ENCODE peak calls at places on chromosomes 4 and X, in four cellular contexts. One of them, this sample, is unnamed.

GRCh38 chrX:150868625-150869024 is 29.8 kb downstream of the CD99L2 start:
- DNase-seq in HepG2: no peak
- DNase-seq in K562: no peak
- DNase-seq in GM12878: no peak
- DNase-seq in this sample: no peak

GRCh38 chrX:11474021-11474420 is 180.8 kb downstream of the AMELX start:
- DNase-seq in HepG2: no peak
- DNase-seq in K562: no peak
- DNase-seq in GM12878: no peak
- DNase-seq in this sample: no peak

GRCh38 chr4:38426532-38426931 is 237.5 kb upstream of the KLF3 start:
- DNase-seq in HepG2: no peak
- DNase-seq in K562: no peak
- DNase-seq in GM12878: no peak
- DNase-seq in this sample: no peak

GRCh38 chrX:45806410-45807121 is 605.9 kb upstream of the DIPK2B start:
- DNase-seq in HepG2: no peak
- DNase-seq in K562: no peak
- DNase-seq in GM12878: peak
- DNase-seq in this sample: no peak

GRCh38 chr4:117784266-117784665 is 250.0 kb upstream of the NDST3 start:
- DNase-seq in HepG2: no peak
- DNase-seq in K562: no peak
- DNase-seq in GM12878: no peak
- DNase-seq in this sample: no peak

GRCh38 chrX:151737494-151737893 is 2.9 kb downstream of the CNGA2 start:
- DNase-seq in HepG2: no peak
- DNase-seq in K562: no peak
- DNase-seq in GM12878: no peak
- DNase-seq in this sample: no peak

GRCh38 chrX:10555846-10556245 is 64.5 kb downstream of the MID1 start:
- DNase-seq in HepG2: no peak
- DNase-seq in K562: no peak
- DNase-seq in GM12878: no peak
- DNase-seq in this sample: no peak

GRCh38 chrX:14027031-14027430 is 2.7 kb downstream of the GEMIN8 start:
- DNase-seq in HepG2: no peak
- DNase-seq in K562: no peak
- DNase-seq in GM12878: no peak
- DNase-seq in this sample: no peak

GRCh38 chr4:118848242-118848641 is 12.3 kb upstream of the SEC24D start:
- DNase-seq in HepG2: no peak
- DNase-seq in K562: no peak
- DNase-seq in GM12878: no peak
- DNase-seq in this sample: no peak

GRCh38 chr4:78602334-78602733 is 50.8 kb downstream of the ANXA3 start:
- DNase-seq in HepG2: no peak
- DNase-seq in K562: no peak
- DNase-seq in GM12878: no peak
- DNase-seq in this sample: no peak
- TF ChIP-seq BRCA1 in HepG2: no peak
- TF ChIP-seq BRCA1 in K562: no peak
- TF ChIP-seq BRCA1 in GM12878: no peak
- TF ChIP-seq BRCA1 in this sample: no peak

DNA sequence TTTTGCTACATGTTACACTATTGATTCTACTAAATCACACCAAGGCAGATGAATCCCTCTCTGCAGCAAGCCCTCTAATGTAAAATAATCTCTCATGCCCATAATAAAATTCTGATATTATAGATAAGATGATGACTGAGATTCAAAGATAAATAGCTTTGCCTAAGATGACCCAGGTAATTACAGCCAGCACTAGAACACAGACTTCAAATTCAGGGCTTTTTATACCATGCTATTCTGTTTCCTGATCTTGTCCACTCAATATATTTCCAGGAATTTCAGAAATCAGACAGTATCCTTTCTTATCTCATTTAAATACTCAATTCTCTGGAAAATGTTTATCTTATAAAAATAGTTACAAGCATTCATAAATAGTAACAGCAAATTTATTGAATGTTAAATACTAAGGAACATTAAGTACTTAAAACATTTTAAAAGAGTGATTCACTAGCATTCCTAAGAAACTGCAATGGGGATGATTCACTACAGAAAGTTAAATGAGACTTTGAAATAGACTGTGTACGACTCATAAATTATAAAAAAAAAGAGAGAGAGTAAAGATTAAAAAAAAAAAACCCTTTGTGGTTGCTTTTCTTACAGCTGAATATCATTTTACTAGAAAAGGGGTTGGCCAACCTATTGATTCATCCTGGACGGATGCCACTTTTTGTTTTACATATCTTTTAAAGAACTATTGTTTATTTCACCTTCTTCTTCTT is 45.8 kb upstream of the IL21 start:
- DNase-seq in HepG2: no peak
- DNase-seq in K562: no peak
- DNase-seq in GM12878: no peak
- DNase-seq in this sample: no peak
- TF ChIP-seq BRCA1 in HepG2: no peak
- TF ChIP-seq BRCA1 in K562: no peak
- TF ChIP-seq BRCA1 in GM12878: no peak
- TF ChIP-seq BRCA1 in this sample: no peak

GRCh38 chr4:172104534-172104933 is 291.3 kb downstream of the GALNTL6 start:
- DNase-seq in HepG2: no peak
- DNase-seq in K562: no peak
- DNase-seq in GM12878: no peak
- DNase-seq in this sample: no peak
- TF ChIP-seq BRCA1 in HepG2: no peak
- TF ChIP-seq BRCA1 in K562: no peak
- TF ChIP-seq BRCA1 in GM12878: no peak
- TF ChIP-seq BRCA1 in this sample: no peak

GRCh38 chrX:49177338-49177833 is 5.7 kb downstream of the PLP2 start:
- DNase-seq in HepG2: no peak
- DNase-seq in K562: no peak
- DNase-seq in GM12878: no peak
- DNase-seq in this sample: no peak
- TF ChIP-seq BRCA1 in HepG2: no peak
- TF ChIP-seq BRCA1 in K562: no peak
- TF ChIP-seq BRCA1 in GM12878: no peak
- TF ChIP-seq BRCA1 in this sample: no peak

This sample was measured in H1.